ENCODE peak calls at places on chromosomes 11 and 22, in six cellular contexts. M, F, T, V, H and B are unnamed samples.

GRCh38 chr22:48678171-48679135 is 1149.2 kb downstream of the BRD1 start:
- DNase-seq in M (no peak), F (no peak), T (no peak), V (no peak), H (no peak), B (no peak)

GRCh38 chr11:102234779-102235439 is 82.4 kb upstream of the BIRC3 start:
- DNase-seq in M (no peak), F (no peak), T (no peak), V (no peak), H (no peak), B (no peak)

GRCh38 chr11:2912498-2912897 is 16.7 kb downstream of the PHLDA2 start:
- DNase-seq in M (peak), F (no peak), T (peak), V (no peak), H (peak), B (no peak)

GRCh38 chr22:20761536-20761935 is 12.4 kb upstream of the SERPIND1 start:
- DNase-seq in M (peak), F (no peak), T (no peak), V (no peak), H (no peak), B (no peak)

GRCh38 chr11:44527476-44527875 is 38.0 kb upstream of the CD82 start:
- DNase-seq in M (no peak), F (no peak), T (no peak), V (no peak), H (no peak), B (no peak)

GRCh38 chr11:46298699-46299424 is 21.4 kb downstream of the CREB3L1 start:
- DNase-seq in M (peak), F (no peak), T (no peak), V (no peak), H (peak), B (no peak)

GRCh38 chr22:35854334-35854733 is 136.7 kb downstream of the APOL5 start:
- DNase-seq in M (no peak), F (no peak), T (no peak), V (no peak), H (no peak), B (no peak)

GRCh38 chr11:45915446-45915845 is 2.2 kb downstream of the PEX16 start:
- DNase-seq in M (no peak), F (no peak), T (no peak), V (no peak), H (no peak), B (no peak)

GRCh38 chr11:111510311-111510710 is 1.9 kb downstream of the BTG4 start:
- DNase-seq in M (peak), F (no peak), T (no peak), V (no peak), H (no peak), B (no peak)

GRCh38 chr11:76149713-76150112 is 56.6 kb downstream of the WNT11 start:
- DNase-seq in M (no peak), F (no peak), T (no peak), V (no peak), H (no peak), B (no peak)

GRCh38 chr11:18527512-18527911 is 770 bp upstream of the TSG101 start:
- DNase-seq in M (peak), F (no peak), T (no peak), V (no peak), H (peak), B (no peak)

GRCh38 chr11:20712912-20713311 is 43.5 kb downstream of the NELL1 start:
- DNase-seq in M (no peak), F (no peak), T (no peak), V (no peak), H (no peak), B (no peak)

GRCh38 chr11:110059706-110060430 is 33.3 kb upstream of the ZC3H12C start:
- DNase-seq in M (peak), F (no peak), T (no peak), V (peak), H (peak), B (no peak)
- H3K4me3 ChIP-seq in M (no peak), F (no peak), T (no peak), V (no peak), H (no peak), B (no peak)

GRCh38 chr11:132997396-132997795 is 534.9 kb downstream of the OPCML start:
- DNase-seq in M (no peak), F (no peak), T (no peak), V (no peak), H (no peak), B (no peak)

GRCh38 chr11:132987936-132988335 is 544.4 kb downstream of the OPCML start:
- DNase-seq in M (no peak), F (no peak), T (no peak), V (no peak), H (no peak), B (no peak)

GRCh38 chr11:132994038-132994502 is 538.2 kb downstream of the OPCML start:
- DNase-seq in M (no peak), F (no peak), T (no peak), V (no peak), H (no peak), B (no peak)

GRCh38 chr11:132988381-132988780 is 543.9 kb downstream of the OPCML start:
- DNase-seq in M (no peak), F (no peak), T (no peak), V (no peak), H (no peak), B (no peak)

GRCh38 chr11:132992838-132993680 is 539.2 kb downstream of the OPCML start:
- DNase-seq in M (peak), F (no peak), T (no peak), V (no peak), H (no peak), B (no peak)
- TF ChIP-seq CTCF in M (peak), F (no peak), T (no peak), V (peak), H (no peak), B (no peak)

DNA sequence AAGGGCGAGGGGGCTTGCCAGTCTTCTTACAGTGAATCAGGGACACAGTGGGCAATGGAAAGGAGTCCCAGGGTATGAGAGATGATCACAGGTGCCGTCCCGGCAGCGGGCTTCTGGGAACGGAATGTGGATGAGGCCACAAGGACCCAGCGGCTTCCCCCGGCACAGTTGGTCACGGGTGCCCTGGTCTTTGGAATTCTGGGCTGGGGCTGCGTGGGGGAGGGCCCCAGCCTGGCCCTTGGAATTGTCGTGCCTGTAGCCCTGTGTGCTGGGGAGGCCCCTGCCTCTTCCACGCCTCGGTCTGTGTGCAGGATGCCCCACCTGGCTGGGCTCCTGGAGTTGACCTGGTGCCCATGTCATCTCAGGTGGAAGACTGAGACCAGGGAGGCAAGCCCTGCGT is 76.6 kb downstream of the FBLN1 start:
- DNase-seq in M (no peak), F (no peak), T (no peak), V (no peak), H (no peak), B (no peak)
- H3K4me3 ChIP-seq in M (no peak), F (no peak), T (no peak), V (no peak), H (no peak), B (no peak)

GRCh38 chr11:23284626-23285025 is 424.4 kb upstream of the CCDC179 start:
- DNase-seq in M (peak), F (no peak), T (no peak), V (peak), H (peak), B (no peak)

DNA sequence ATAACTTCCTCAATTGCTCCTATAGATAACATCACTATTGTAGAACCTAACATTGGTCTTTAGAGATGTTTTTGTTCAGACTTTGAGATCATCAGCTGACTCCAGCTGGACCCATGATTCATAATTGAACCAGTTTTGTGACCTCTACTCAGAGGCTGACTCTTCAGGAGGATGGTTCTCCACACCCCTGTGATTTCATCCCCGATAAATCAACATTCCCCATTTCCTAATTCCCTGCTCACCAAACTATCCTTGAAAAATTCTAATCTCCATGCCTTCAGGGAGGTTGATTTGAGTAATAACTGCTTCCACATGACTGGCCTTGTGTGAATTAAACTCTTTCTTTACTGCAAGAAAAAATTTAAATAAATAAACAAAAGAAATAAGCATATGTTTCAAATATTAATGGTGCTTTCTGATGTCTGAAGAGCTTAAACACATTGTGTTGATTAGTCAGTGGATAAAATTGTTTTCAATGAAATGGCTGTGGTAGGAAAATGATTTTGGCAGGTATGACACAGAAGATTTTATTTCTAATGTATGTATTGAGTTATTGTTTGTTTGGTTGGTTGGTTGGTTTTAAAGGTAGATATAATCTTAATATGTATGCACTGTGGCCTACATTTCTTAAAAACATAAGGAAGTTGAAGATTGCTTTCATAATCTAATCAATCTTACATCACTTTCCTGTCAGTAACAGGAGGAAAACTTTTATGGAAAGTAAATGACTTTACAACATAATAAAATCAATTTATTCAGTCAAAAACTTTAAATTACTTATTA is 427.9 kb upstream of the CCDC179 start:
- DNase-seq in M (peak), F (no peak), T (no peak), V (peak), H (no peak), B (no peak)
- TF ChIP-seq CTCF in M (no peak), F (no peak), T (no peak), V (no peak), H (no peak), B (no peak)

DNA sequence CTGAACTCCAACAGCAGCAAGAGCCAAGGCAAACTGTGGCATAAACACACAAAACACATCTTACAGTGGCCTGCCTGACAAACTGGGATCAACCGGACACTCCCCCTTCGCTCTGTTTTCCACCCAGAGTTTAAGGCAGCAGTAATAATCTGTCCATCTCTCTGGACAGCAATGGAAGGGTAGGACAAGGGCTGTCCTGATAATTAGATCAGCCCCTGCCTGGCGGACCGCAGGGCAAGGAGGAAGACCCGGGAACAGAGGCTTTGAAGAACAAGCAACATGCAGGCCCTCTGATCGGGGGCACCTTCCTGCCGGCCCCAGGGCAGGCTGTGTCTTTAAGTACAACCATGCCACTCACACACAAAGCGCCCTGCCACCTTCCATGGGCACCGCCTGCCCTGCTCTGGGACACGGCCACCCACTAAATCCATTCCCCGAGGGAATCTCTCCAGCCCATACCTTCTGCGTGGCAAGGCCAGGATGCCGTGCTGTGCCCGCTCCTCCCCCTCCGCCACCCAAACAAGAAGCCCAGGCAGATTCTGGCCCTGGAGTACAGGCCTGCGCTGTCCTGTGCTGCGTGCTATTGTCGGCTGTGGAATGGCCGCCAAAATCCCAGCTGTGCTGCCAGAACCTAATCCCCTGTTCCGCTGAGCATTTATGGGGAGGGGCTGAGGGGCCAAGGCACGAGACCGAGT is 38.8 kb downstream of the NUMA1 start:
- DNase-seq in M (peak), F (peak), T (peak), V (peak), H (peak), B (peak)
- H3K4me3 ChIP-seq in M (peak), F (peak), T (peak), V (peak), H (peak), B (peak)

DNA sequence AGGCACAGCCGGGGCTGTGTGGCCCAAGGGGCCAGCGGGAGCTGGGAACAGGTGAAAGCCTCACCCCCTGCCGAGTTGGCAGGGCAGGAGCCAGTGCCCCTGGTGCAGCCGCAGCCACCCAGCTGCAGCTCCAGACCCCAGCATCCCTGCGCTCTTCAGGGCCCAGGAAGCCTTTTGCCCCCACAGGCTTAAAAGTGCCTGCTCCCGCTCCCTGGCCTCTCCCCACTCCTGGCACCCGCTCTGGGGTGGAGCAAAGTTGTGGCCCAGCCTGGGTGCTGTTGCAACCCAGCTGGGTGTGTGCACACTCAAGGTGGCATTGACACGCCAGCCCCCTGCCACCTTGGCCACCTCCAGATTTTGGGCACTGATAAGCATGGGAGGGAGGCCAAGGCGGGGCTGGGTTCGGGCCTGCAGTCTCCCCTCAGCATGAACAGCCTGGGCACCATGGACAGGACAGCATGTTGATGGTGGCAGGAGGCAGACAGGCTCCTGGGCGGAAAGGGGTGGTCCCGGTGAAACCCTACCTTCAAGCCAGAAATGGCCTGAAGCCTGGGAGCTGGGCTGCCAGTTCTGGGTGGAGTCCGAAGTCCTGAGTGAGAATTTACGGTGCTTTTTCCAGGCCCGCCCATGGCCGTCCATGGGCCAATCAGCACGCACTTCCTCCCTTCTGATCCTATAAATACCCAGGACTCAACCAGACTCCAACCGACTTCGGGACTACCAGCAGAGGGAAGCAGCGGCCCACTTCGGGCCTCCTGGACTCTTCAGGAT is 23.5 kb upstream of the RNASEH2C start:
- DNase-seq in M (no peak), F (no peak), T (peak), V (no peak), H (peak), B (no peak)
- TF ChIP-seq CTCF in M (peak), F (no peak), T (peak), V (peak), H (peak), B (peak)

GRCh38 chr11:64000026-64000739 is 13.9 kb downstream of the OTUB1 start:
- DNase-seq in M (peak), F (peak), T (no peak), V (no peak), H (peak), B (peak)
- H3K4me3 ChIP-seq in M (no peak), F (peak), T (no peak), V (peak), H (peak), B (no peak)

GRCh38 chr11:57085604-57086003 is 96.1 kb upstream of the LRRC55 start:
- DNase-seq in M (no peak), F (no peak), T (no peak), V (no peak), H (peak), B (no peak)
- TF ChIP-seq CTCF in M (peak), F (no peak), T (no peak), V (peak), H (peak), B (no peak)

GRCh38 chr11:60845338-60845737 is 3.4 kb downstream of the CCDC86 start:
- DNase-seq in M (no peak), F (no peak), T (no peak), V (no peak), H (no peak), B (no peak)

GRCh38 chr11:60842688-60843605 is 1.0 kb downstream of the CCDC86 start:
- DNase-seq in M (no peak), F (no peak), T (no peak), V (no peak), H (no peak), B (no peak)

GRCh38 chr11:60841797-60842687 is at the start of gene CCDC86:
- DNase-seq in M (peak), F (peak), T (peak), V (peak), H (peak), B (peak)

GRCh38 chr11:60844870-60845221 is 2.9 kb downstream of the CCDC86 start:
- DNase-seq in M (no peak), F (no peak), T (no peak), V (no peak), H (no peak), B (no peak)

DNA sequence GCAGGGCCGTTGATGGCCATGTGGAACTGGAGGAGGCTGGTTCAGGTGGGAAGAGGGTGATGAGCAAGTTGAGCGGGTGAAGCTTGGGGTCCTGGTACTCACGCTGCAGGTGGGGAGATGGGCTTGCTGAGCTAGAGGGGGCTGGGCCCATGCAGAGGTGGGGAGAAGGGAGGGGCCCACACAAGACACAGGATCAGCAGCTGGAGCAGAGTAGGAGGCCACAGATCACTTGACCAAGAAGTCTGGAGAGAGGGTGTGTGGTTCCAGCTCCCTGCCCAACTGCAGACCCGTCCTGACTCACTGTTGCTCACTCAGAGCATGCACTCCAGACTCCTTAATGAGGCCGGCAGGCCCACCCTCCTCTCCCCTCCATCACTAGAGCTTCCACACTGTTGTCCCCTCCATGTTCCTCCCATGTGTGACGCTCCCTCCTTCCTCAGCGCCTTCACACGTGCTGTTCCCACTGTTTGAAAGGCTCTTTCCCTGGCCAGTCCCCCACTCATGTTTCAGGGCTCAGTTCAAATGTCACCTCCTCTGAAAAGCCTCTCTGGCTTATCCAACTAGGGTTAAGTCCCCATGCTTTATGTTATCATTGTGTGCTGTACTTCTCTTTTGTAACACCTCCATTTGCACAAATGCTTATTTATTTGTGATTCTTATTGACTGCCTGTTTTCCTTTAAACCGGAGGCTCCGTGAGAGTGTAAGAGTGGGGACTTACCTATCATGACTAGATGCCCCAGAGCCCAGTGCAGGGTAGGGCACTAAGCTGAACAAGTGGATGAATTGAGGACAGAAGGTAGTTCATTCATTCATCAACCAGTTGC is 2.3 kb downstream of the CCDC86 start:
- DNase-seq in M (peak), F (no peak), T (no peak), V (no peak), H (no peak), B (no peak)
- H3K4me3 ChIP-seq in M (no peak), F (peak), T (no peak), V (peak), H (peak), B (peak)